ENCODE peak calls at places on chromosome 4, in four cellular contexts. One of them, this sample, is unnamed.

GRCh38 chr4:80189956-80190671 is 7.2 kb upstream of the PRDM8 start:
- DNase-seq in keratinocyte: no peak
- DNase-seq in CD4-positive, alpha-beta memory T cell: no peak
- DNase-seq in cardiac muscle cell: no peak
- DNase-seq in this sample: no peak

GRCh38 chr4:121791481-121791880 is 9.6 kb upstream of the EXOSC9 start:
- DNase-seq in keratinocyte: no peak
- DNase-seq in CD4-positive, alpha-beta memory T cell: no peak
- DNase-seq in cardiac muscle cell: no peak
- DNase-seq in this sample: no peak

GRCh38 chr4:140937866-140938265 is 181.7 kb upstream of the TBC1D9 start:
- DNase-seq in keratinocyte: no peak
- DNase-seq in CD4-positive, alpha-beta memory T cell: no peak
- DNase-seq in cardiac muscle cell: no peak
- DNase-seq in this sample: no peak

GRCh38 chr4:16967722-16968121 is 69.3 kb upstream of the LDB2 start:
- DNase-seq in keratinocyte: no peak
- DNase-seq in CD4-positive, alpha-beta memory T cell: no peak
- DNase-seq in cardiac muscle cell: peak
- DNase-seq in this sample: no peak

GRCh38 chr4:112178731-112179130 is 33.5 kb downstream of the FAM241A start:
- DNase-seq in keratinocyte: no peak
- DNase-seq in CD4-positive, alpha-beta memory T cell: no peak
- DNase-seq in cardiac muscle cell: no peak
- DNase-seq in this sample: no peak

GRCh38 chr4:26729027-26729426 is 131.6 kb upstream of the STIM2 start:
- DNase-seq in keratinocyte: no peak
- DNase-seq in CD4-positive, alpha-beta memory T cell: no peak
- DNase-seq in cardiac muscle cell: no peak
- DNase-seq in this sample: no peak

GRCh38 chr4:125770814-125771398 is 456.2 kb downstream of the FAT4 start:
- DNase-seq in keratinocyte: no peak
- DNase-seq in CD4-positive, alpha-beta memory T cell: no peak
- DNase-seq in cardiac muscle cell: no peak
- DNase-seq in this sample: no peak

GRCh38 chr4:110041742-110042141 is 129.1 kb downstream of the EGF start:
- DNase-seq in keratinocyte: no peak
- DNase-seq in CD4-positive, alpha-beta memory T cell: no peak
- DNase-seq in cardiac muscle cell: no peak
- DNase-seq in this sample: no peak

GRCh38 chr4:96347582-96347981 is 507.7 kb downstream of the PDHA2 start:
- DNase-seq in keratinocyte: no peak
- DNase-seq in CD4-positive, alpha-beta memory T cell: no peak
- DNase-seq in cardiac muscle cell: no peak
- DNase-seq in this sample: no peak

GRCh38 chr4:38131371-38132139 is 171.4 kb downstream of the PTTG2 start:
- DNase-seq in keratinocyte: no peak
- DNase-seq in CD4-positive, alpha-beta memory T cell: peak
- DNase-seq in cardiac muscle cell: peak
- DNase-seq in this sample: no peak

GRCh38 chr4:116358633-116359222 is 726.6 kb downstream of the TRAM1L1 start:
- DNase-seq in keratinocyte: peak
- DNase-seq in CD4-positive, alpha-beta memory T cell: no peak
- DNase-seq in cardiac muscle cell: peak
- DNase-seq in this sample: peak

GRCh38 chr4:68736813-68737212 is 66.4 kb upstream of the UGT2B15 start:
- DNase-seq in keratinocyte: no peak
- DNase-seq in CD4-positive, alpha-beta memory T cell: no peak
- DNase-seq in cardiac muscle cell: no peak
- DNase-seq in this sample: no peak

GRCh38 chr4:153750197-153750817 is 9.5 kb downstream of the RNF175 start:
- DNase-seq in keratinocyte: no peak
- DNase-seq in CD4-positive, alpha-beta memory T cell: peak
- DNase-seq in cardiac muscle cell: peak
- DNase-seq in this sample: no peak

GRCh38 chr4:72857787-72858186 is 211.7 kb downstream of the COX18 start:
- DNase-seq in keratinocyte: no peak
- DNase-seq in CD4-positive, alpha-beta memory T cell: no peak
- DNase-seq in cardiac muscle cell: no peak
- DNase-seq in this sample: no peak

GRCh38 chr4:78691971-78692814 is 84.0 kb upstream of the BMP2K start:
- DNase-seq in keratinocyte: no peak
- DNase-seq in CD4-positive, alpha-beta memory T cell: no peak
- DNase-seq in cardiac muscle cell: peak
- DNase-seq in this sample: no peak

GRCh38 chr4:103091601-103092223 is 7.9 kb downstream of the BDH2 start:
- DNase-seq in keratinocyte: peak
- DNase-seq in CD4-positive, alpha-beta memory T cell: peak
- DNase-seq in cardiac muscle cell: peak
- DNase-seq in this sample: peak

GRCh38 chr4:167238226-167238625 is 3.9 kb upstream of the SPOCK3 start:
- DNase-seq in keratinocyte: no peak
- DNase-seq in CD4-positive, alpha-beta memory T cell: no peak
- DNase-seq in cardiac muscle cell: no peak
- DNase-seq in this sample: no peak

GRCh38 chr4:6011686-6012085 is 6.5 kb downstream of the C4orf50 start:
- DNase-seq in keratinocyte: no peak
- DNase-seq in CD4-positive, alpha-beta memory T cell: no peak
- DNase-seq in cardiac muscle cell: peak
- DNase-seq in this sample: no peak

GRCh38 chr4:55546633-55547460 is at the start of gene CLOCK:
- DNase-seq in keratinocyte: no peak
- DNase-seq in CD4-positive, alpha-beta memory T cell: peak
- DNase-seq in cardiac muscle cell: peak
- DNase-seq in this sample: no peak

GRCh38 chr4:77818077-77818666 is 996 bp downstream of the CNOT6L start:
- DNase-seq in keratinocyte: no peak
- DNase-seq in CD4-positive, alpha-beta memory T cell: peak
- DNase-seq in cardiac muscle cell: peak
- DNase-seq in this sample: peak

GRCh38 chr4:108834787-108835384 is 72.0 kb upstream of the ETNPPL start:
- DNase-seq in keratinocyte: no peak
- DNase-seq in CD4-positive, alpha-beta memory T cell: no peak
- DNase-seq in cardiac muscle cell: peak
- DNase-seq in this sample: peak

GRCh38 chr4:21469438-21470032 is 479.0 kb downstream of the KCNIP4 start:
- DNase-seq in keratinocyte: no peak
- DNase-seq in CD4-positive, alpha-beta memory T cell: no peak
- DNase-seq in cardiac muscle cell: peak
- DNase-seq in this sample: no peak

GRCh38 chr4:3420956-3421355 is 20.8 kb upstream of the HGFAC start:
- DNase-seq in keratinocyte: no peak
- DNase-seq in CD4-positive, alpha-beta memory T cell: no peak
- DNase-seq in cardiac muscle cell: no peak
- DNase-seq in this sample: no peak

GRCh38 chr4:139461022-139461421 is 7.1 kb downstream of the RAB33B start:
- DNase-seq in keratinocyte: no peak
- DNase-seq in CD4-positive, alpha-beta memory T cell: no peak
- DNase-seq in cardiac muscle cell: peak
- DNase-seq in this sample: no peak

GRCh38 chr4:34362654-34363053 is 1881.7 kb downstream of the ARAP2 start:
- DNase-seq in keratinocyte: no peak
- DNase-seq in CD4-positive, alpha-beta memory T cell: no peak
- DNase-seq in cardiac muscle cell: no peak
- DNase-seq in this sample: no peak

GRCh38 chr4:174215936-174216699 is 67.3 kb downstream of the FBXO8 start:
- DNase-seq in keratinocyte: no peak
- DNase-seq in CD4-positive, alpha-beta memory T cell: no peak
- DNase-seq in cardiac muscle cell: peak
- DNase-seq in this sample: no peak

GRCh38 chr4:3449047-3449573 is 7.3 kb downstream of the HGFAC start:
- DNase-seq in keratinocyte: no peak
- DNase-seq in CD4-positive, alpha-beta memory T cell: no peak
- DNase-seq in cardiac muscle cell: no peak
- DNase-seq in this sample: no peak

GRCh38 chr4:38368612-38369011 is 295.4 kb upstream of the KLF3 start:
- DNase-seq in keratinocyte: no peak
- DNase-seq in CD4-positive, alpha-beta memory T cell: no peak
- DNase-seq in cardiac muscle cell: no peak
- DNase-seq in this sample: no peak

GRCh38 chr4:87068591-87069021 is 133.8 kb downstream of the AFF1 start:
- DNase-seq in keratinocyte: no peak
- DNase-seq in CD4-positive, alpha-beta memory T cell: no peak
- DNase-seq in cardiac muscle cell: no peak
- DNase-seq in this sample: no peak
- H3K27ac ChIP-seq in keratinocyte: no peak
- H3K27ac ChIP-seq in CD4-positive, alpha-beta memory T cell: no peak
- H3K27ac ChIP-seq in cardiac muscle cell: peak
- H3K27ac ChIP-seq in this sample: no peak

GRCh38 chr4:88697588-88698329 is at the start of gene NAP1L5:
- DNase-seq in keratinocyte: no peak
- DNase-seq in CD4-positive, alpha-beta memory T cell: peak
- DNase-seq in cardiac muscle cell: peak
- DNase-seq in this sample: no peak
- H3K27ac ChIP-seq in keratinocyte: no peak
- H3K27ac ChIP-seq in CD4-positive, alpha-beta memory T cell: peak
- H3K27ac ChIP-seq in cardiac muscle cell: no peak
- H3K27ac ChIP-seq in this sample: no peak

DNA sequence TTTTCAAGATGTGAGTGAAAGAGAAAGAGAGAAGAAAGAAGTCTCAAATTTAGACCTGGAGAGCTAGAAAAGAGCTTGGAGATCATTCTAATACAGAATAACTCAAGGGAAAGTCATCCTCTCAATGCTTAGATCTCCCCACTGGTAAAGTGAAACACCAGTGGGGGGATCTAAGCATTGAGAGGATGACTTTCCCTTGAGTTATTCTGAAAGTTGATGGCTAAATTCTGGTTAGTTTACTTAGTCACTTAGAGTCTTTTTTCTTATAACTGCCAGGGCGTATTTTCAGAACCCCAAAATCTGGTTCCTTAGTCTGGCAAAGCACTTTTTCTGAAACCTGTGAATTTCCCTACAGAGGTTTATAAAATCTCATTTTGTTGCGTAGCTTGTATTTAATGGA is 198.6 kb downstream of the ARHGAP24 start:
- DNase-seq in keratinocyte: no peak
- DNase-seq in CD4-positive, alpha-beta memory T cell: no peak
- DNase-seq in cardiac muscle cell: no peak
- DNase-seq in this sample: no peak
- H3K27ac ChIP-seq in keratinocyte: no peak
- H3K27ac ChIP-seq in CD4-positive, alpha-beta memory T cell: no peak
- H3K27ac ChIP-seq in cardiac muscle cell: no peak
- H3K27ac ChIP-seq in this sample: no peak

GRCh38 chr4:7197910-7198309 is 5.6 kb downstream of the SORCS2 start:
- DNase-seq in keratinocyte: no peak
- DNase-seq in CD4-positive, alpha-beta memory T cell: no peak
- DNase-seq in cardiac muscle cell: no peak
- DNase-seq in this sample: no peak
- H3K27ac ChIP-seq in keratinocyte: no peak
- H3K27ac ChIP-seq in CD4-positive, alpha-beta memory T cell: no peak
- H3K27ac ChIP-seq in cardiac muscle cell: no peak
- H3K27ac ChIP-seq in this sample: no peak

GRCh38 chr4:36274158-36274557 is 7.3 kb upstream of the DTHD1 start:
- DNase-seq in keratinocyte: no peak
- DNase-seq in CD4-positive, alpha-beta memory T cell: no peak
- DNase-seq in cardiac muscle cell: no peak
- DNase-seq in this sample: no peak

GRCh38 chr4:36269533-36269932 is 11.9 kb upstream of the DTHD1 start:
- DNase-seq in keratinocyte: no peak
- DNase-seq in CD4-positive, alpha-beta memory T cell: no peak
- DNase-seq in cardiac muscle cell: no peak
- DNase-seq in this sample: no peak

GRCh38 chr4:36269116-36269515 is 12.3 kb upstream of the DTHD1 start:
- DNase-seq in keratinocyte: no peak
- DNase-seq in CD4-positive, alpha-beta memory T cell: peak
- DNase-seq in cardiac muscle cell: no peak
- DNase-seq in this sample: no peak

GRCh38 chr4:36277533-36277932 is 3.9 kb upstream of the DTHD1 start:
- DNase-seq in keratinocyte: no peak
- DNase-seq in CD4-positive, alpha-beta memory T cell: no peak
- DNase-seq in cardiac muscle cell: no peak
- DNase-seq in this sample: no peak

DNA sequence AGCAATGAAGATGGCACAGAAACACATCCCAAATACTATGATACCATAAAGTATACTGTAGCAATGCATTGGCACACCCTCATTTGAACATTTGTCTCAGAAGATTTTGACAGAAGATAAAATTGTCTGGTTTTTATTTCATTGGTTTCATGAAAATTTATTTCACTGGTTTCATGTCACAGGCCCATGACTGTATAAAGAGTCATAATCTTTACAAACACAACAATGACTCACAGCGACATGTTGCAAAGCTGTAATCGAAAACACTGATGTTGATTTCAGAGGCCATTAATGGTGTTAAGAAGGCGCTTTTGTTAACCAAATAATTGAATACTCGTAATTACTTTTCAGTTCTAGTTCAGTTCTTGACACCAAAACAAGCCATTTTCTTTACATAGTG is 8.1 kb upstream of the DTHD1 start:
- DNase-seq in keratinocyte: no peak
- DNase-seq in CD4-positive, alpha-beta memory T cell: no peak
- DNase-seq in cardiac muscle cell: no peak
- DNase-seq in this sample: peak
- H3K27ac ChIP-seq in keratinocyte: peak
- H3K27ac ChIP-seq in CD4-positive, alpha-beta memory T cell: no peak
- H3K27ac ChIP-seq in cardiac muscle cell: no peak
- H3K27ac ChIP-seq in this sample: peak

GRCh38 chr4:158778712-158779111 is 9.9 kb downstream of the FNIP2 start:
- DNase-seq in keratinocyte: no peak
- DNase-seq in CD4-positive, alpha-beta memory T cell: no peak
- DNase-seq in cardiac muscle cell: no peak
- DNase-seq in this sample: no peak

GRCh38 chr4:158778065-158778711 is 9.4 kb downstream of the FNIP2 start:
- DNase-seq in keratinocyte: no peak
- DNase-seq in CD4-positive, alpha-beta memory T cell: no peak
- DNase-seq in cardiac muscle cell: no peak
- DNase-seq in this sample: no peak

GRCh38 chr4:158776106-158776505 is 7.3 kb downstream of the FNIP2 start:
- DNase-seq in keratinocyte: no peak
- DNase-seq in CD4-positive, alpha-beta memory T cell: no peak
- DNase-seq in cardiac muscle cell: no peak
- DNase-seq in this sample: no peak

GRCh38 chr4:158775091-158775651 is 6.3 kb downstream of the FNIP2 start:
- DNase-seq in keratinocyte: no peak
- DNase-seq in CD4-positive, alpha-beta memory T cell: no peak
- DNase-seq in cardiac muscle cell: no peak
- DNase-seq in this sample: no peak

GRCh38 chr4:158777423-158777822 is 8.6 kb downstream of the FNIP2 start:
- DNase-seq in keratinocyte: no peak
- DNase-seq in CD4-positive, alpha-beta memory T cell: no peak
- DNase-seq in cardiac muscle cell: no peak
- DNase-seq in this sample: no peak
- H3K27ac ChIP-seq in keratinocyte: no peak
- H3K27ac ChIP-seq in CD4-positive, alpha-beta memory T cell: no peak
- H3K27ac ChIP-seq in cardiac muscle cell: no peak
- H3K27ac ChIP-seq in this sample: no peak

This sample was measured in epithelial cell of prostate.